ENCODE peak calls at places on chromosomes 3 and 15, in eight cellular contexts. N, M, H, J, Y, W, Z and T are unnamed samples.

GRCh38 chr15:63504247-63504978 is at the start of gene USP3:
- DNase-seq in J (peak; percentile 93), N (peak; percentile 96), Z (peak; percentile 97), Y (peak; percentile 94), W (peak; percentile 97), M (peak; percentile 91), H (peak; percentile 92), T (peak; percentile 94)

GRCh38 chr15:28123408-28124023 is 24.4 kb upstream of the OCA2 start:
- DNase-seq in Y (peak; percentile 83), J (no peak), W (peak; percentile 60), N (peak; percentile 68), M (peak; percentile 86), H (peak; percentile 38), Z (peak; percentile 69), T (peak; percentile 79)

GRCh38 chr3:183818041-183818620 is 7.2 kb downstream of the MAP6D1 start:
- DNase-seq in Z (no peak), H (no peak), Y (no peak), N (no peak), W (no peak), J (no peak), M (no peak), T (no peak)

GRCh38 chr3:126259411-126260391 is 79.3 kb upstream of the ALDH1L1 start:
- DNase-seq in M (peak; percentile 55), J (peak; percentile 37), Y (peak; percentile 70), Z (peak; percentile 41), N (peak; percentile 46), W (peak; percentile 35), H (no peak), T (peak; percentile 69)

GRCh38 chr3:119304201-119304713 is 10.1 kb downstream of the ARHGAP31 start:
- DNase-seq in Z (peak; percentile 49), W (no peak), H (no peak), Y (no peak), J (no peak), N (no peak), M (peak; percentile 75), T (no peak)

GRCh38 chr15:72554471-72555425 is 80.6 kb downstream of the ARIH1 start:
- DNase-seq in Y (no peak), W (no peak), N (peak; percentile 29), H (peak; percentile 23), Z (peak; percentile 77), M (no peak), J (no peak), T (no peak)

GRCh38 chr15:70510433-70510832 is 252.9 kb downstream of the UACA start:
- DNase-seq in H (no peak), Y (no peak), N (no peak), M (no peak), Z (no peak), J (no peak), W (no peak), T (no peak)

GRCh38 chr3:105865016-105865623 is 3.7 kb downstream of the CBLB start:
- DNase-seq in Y (no peak), H (no peak), J (no peak), W (no peak), M (no peak), Z (peak; percentile 88), N (peak; percentile 78), T (no peak)

GRCh38 chr3:196915375-196915774 is 27.0 kb downstream of the NCBP2 start:
- DNase-seq in M (no peak), W (no peak), Y (no peak), J (no peak), Z (no peak), H (no peak), N (no peak), T (no peak)

GRCh38 chr15:88657326-88658069 is 18.7 kb downstream of the ISG20 start:
- DNase-seq in Y (peak; percentile 64), W (no peak), Z (peak; percentile 57), H (no peak), J (no peak), N (peak; percentile 43), M (peak; percentile 81), T (peak; percentile 64)

GRCh38 chr3:7876741-7877297 is 624.8 kb upstream of the LMCD1 start:
- DNase-seq in Z (no peak), W (peak; percentile 1), M (no peak), N (no peak), Y (no peak), J (no peak), H (peak; percentile 36), T (no peak)

GRCh38 chr3:53382106-53382505 is 34.8 kb upstream of the DCP1A start:
- DNase-seq in Y (no peak), N (no peak), Z (peak; percentile 1), M (no peak), H (no peak), J (no peak), W (no peak), T (no peak)